ENCODE peak calls at places on chromosomes 12 and 14, in four cellular contexts. Q is bronchial epithelial cell, Z is lung microvascular endothelial cell, C is GM04504. F is an unnamed sample.

GRCh38 chr14:101774814-101775213 is 13.3 kb downstream of the PPP2R5C start:
- DNase-seq in C (no peak), Q (no peak), Z (no peak), F (no peak)

GRCh38 chr12:55330446-55330845 is at the start of gene OR6C3:
- DNase-seq in Z (no peak), Q (no peak), C (no peak), F (no peak)

GRCh38 chr12:114710151-114710550 is 26.2 kb upstream of the TBX3 start:
- DNase-seq in Z (no peak), Q (no peak), C (no peak), F (no peak)

GRCh38 chr12:131775904-131776889 is 52.0 kb upstream of the MMP17 start:
- DNase-seq in Z (no peak), C (no peak), Q (peak; percentile 76), F (peak; percentile 69)

GRCh38 chr12:95874452-95874851 is 15.7 kb downstream of the SNRPF start:
- DNase-seq in Q (no peak), Z (no peak), C (no peak), F (no peak)

GRCh38 chr12:100348657-100349454 is 8.0 kb upstream of the SLC17A8 start:
- DNase-seq in C (peak; percentile 9), Q (peak; percentile 43), Z (peak; percentile 45), F (no peak)

GRCh38 chr12:6635856-6636521 is at the start of gene LPAR5:
- DNase-seq in Z (peak; percentile 26), C (no peak), Q (peak; percentile 84), F (peak; percentile 79)

GRCh38 chr12:53968214-53969127 is 4.5 kb upstream of the HOXC11 start:
- DNase-seq in Z (no peak), Q (no peak), C (no peak), F (no peak)

GRCh38 chr12:29725587-29726320 is 58.0 kb downstream of the TMTC1 start:
- DNase-seq in C (no peak), Q (no peak), Z (peak; percentile 69), F (no peak)

GRCh38 chr12:94134226-94134795 is 14.1 kb upstream of the PLXNC1 start:
- DNase-seq in Z (peak; percentile 71), C (peak; percentile 24), Q (peak; percentile 60), F (no peak)

GRCh38 chr14:31937730-31938346 is 139.3 kb upstream of the ARHGAP5 start:
- DNase-seq in C (peak; percentile 80), Q (peak; percentile 99), Z (peak; percentile 92), F (peak; percentile 93)

GRCh38 chr14:31934767-31935266 is 142.3 kb upstream of the ARHGAP5 start:
- DNase-seq in Z (peak; percentile 78), C (no peak), Q (peak; percentile 67), F (peak; percentile 37)

GRCh38 chr12:132033627-132034026 is 83.9 kb downstream of the EP400 start:
- DNase-seq in Z (no peak), C (no peak), Q (no peak), F (no peak)

GRCh38 chr12:50411051-50411660 is 10.5 kb downstream of the LARP4 start:
- DNase-seq in C (no peak), Z (no peak), Q (no peak), F (no peak)

GRCh38 chr12:8156845-8157244 is at the start of gene ZNF705A:
- DNase-seq in C (no peak), Z (peak; percentile 91), Q (peak; percentile 88), F (peak; percentile 63)

GRCh38 chr12:70722584-70723343 is 85.5 kb upstream of the PTPRB start:
- DNase-seq in Q (no peak), C (no peak), Z (peak; percentile 98), F (no peak)

GRCh38 chr14:100734031-100734990 is 7.6 kb downstream of the DLK1 start:
- DNase-seq in Z (no peak), C (no peak), Q (no peak), F (no peak)

GRCh38 chr12:18461738-18462137 is 200.4 kb downstream of the PIK3C2G start:
- DNase-seq in Z (no peak), Q (no peak), C (no peak), F (no peak)

GRCh38 chr12:112192475-112192874 is 67.1 kb downstream of the TRAFD1 start:
- DNase-seq in C (no peak), Z (no peak), Q (no peak), F (no peak)

GRCh38 chr14:68791078-68791983 is 1.5 kb downstream of the ZFP36L1 start:
- DNase-seq in Z (peak; percentile 39), C (no peak), Q (peak; percentile 17), F (no peak)

GRCh38 chr12:95014554-95014953 is 11.1 kb upstream of the NDUFA12 start:
- DNase-seq in Q (no peak), C (no peak), Z (no peak), F (no peak)

GRCh38 chr14:73757876-73758391 is 43.8 kb upstream of the PNMA1 start:
- DNase-seq in Z (no peak), C (no peak), Q (no peak), F (no peak)

GRCh38 chr14:69325086-69325485 is 65.1 kb downstream of the GALNT16 start:
- DNase-seq in Q (no peak), C (no peak), Z (no peak), F (no peak)

F was measured in foreskin keratinocyte.